ENCODE peak calls at places on chromosomes 3 and 15, in seven cellular contexts. N is mesendoderm, C is H1, B is neuronal stem cell, R is mesenchymal stem cell, Q is H9, G is trophoblast cell. X is an unnamed sample.
A peak's percentile ranks its signal among the peaks of the same experiment; 100 is the strongest.

GRCh38 chr15:75042730-75043508 is 19.5 kb downstream of the PPCDC start:
- DNase-seq in N (peak; percentile 63), C (peak; percentile 73), B (no peak), R (peak; percentile 85), Q (peak; percentile 73), G (peak; percentile 91), X (peak; percentile 64)

GRCh38 chr3:153756816-153757215 is 364.4 kb upstream of the ARHGEF26 start:
- DNase-seq in N (no peak), C (no peak), B (no peak), R (no peak), Q (no peak), G (no peak), X (no peak)

GRCh38 chr3:170717410-170718402 is 131.8 kb upstream of the SLC7A14 start:
- DNase-seq in N (no peak), C (no peak), B (no peak), R (peak; percentile 58), Q (no peak), G (peak; percentile 51), X (peak; percentile 64)

GRCh38 chr3:124620600-124621063 is 109.6 kb upstream of the UMPS start:
- DNase-seq in N (peak; percentile 91), C (no peak), B (no peak), R (peak; percentile 53), Q (no peak), G (peak; percentile 37), X (peak; percentile 26)

GRCh38 chr3:53350652-53351051 is 3.3 kb upstream of the DCP1A start:
- DNase-seq in N (peak; percentile 83), C (peak; percentile 43), B (no peak), R (peak; percentile 73), Q (peak; percentile 41), G (peak; percentile 78), X (peak; percentile 18)

GRCh38 chr3:188707396-188708288 is 464.1 kb upstream of the TPRG1 start:
- DNase-seq in N (no peak), C (no peak), B (no peak), R (no peak), Q (no peak), G (no peak), X (peak; percentile 25)

GRCh38 chr15:73560501-73561117 is 72.6 kb downstream of the NPTN start:
- DNase-seq in N (peak; percentile 63), C (no peak), B (no peak), R (peak; percentile 83), Q (no peak), G (peak; percentile 86), X (peak; percentile 84)

GRCh38 chr15:37101634-37102314 is 1.4 kb upstream of the MEIS2 start:
- DNase-seq in N (peak; percentile 55), C (peak; percentile 87), B (peak; percentile 48), R (peak; percentile 88), Q (peak; percentile 83), G (peak; percentile 85), X (peak; percentile 70)

GRCh38 chr15:35166730-35167359 is 81.8 kb upstream of the NANOGP8 start:
- DNase-seq in N (peak; percentile 92), C (no peak), B (no peak), R (peak; percentile 27), Q (no peak), G (peak; percentile 10), X (peak; percentile 47)

GRCh38 chr3:101154386-101154785 is 161.2 kb upstream of the ABI3BP start:
- DNase-seq in N (no peak), C (no peak), B (no peak), R (no peak), Q (no peak), G (no peak), X (no peak)

GRCh38 chr3:180036678-180037455 is at the start of gene PEX5L:
- DNase-seq in N (peak; percentile 87), C (peak; percentile 91), B (peak; percentile 83), R (peak; percentile 39), Q (peak; percentile 87), G (peak; percentile 51), X (peak; percentile 15)

GRCh38 chr15:68637755-68638405 is 59.1 kb downstream of the CORO2B start:
- DNase-seq in N (no peak), C (no peak), B (no peak), R (peak; percentile 61), Q (no peak), G (no peak), X (peak; percentile 48)

GRCh38 chr15:62739507-62739906 is 303.0 kb upstream of the TPM1 start:
- DNase-seq in N (peak; percentile 81), C (no peak), B (no peak), R (peak; percentile 10), Q (no peak), G (peak; percentile 92), X (peak; percentile 86)

GRCh38 chr3:134665243-134665642 is 14.4 kb upstream of the KY start:
- DNase-seq in N (no peak), C (no peak), B (no peak), R (no peak), Q (no peak), G (no peak), X (no peak)

GRCh38 chr15:101010781-101011180 is 91.6 kb downstream of the LRRK1 start:
- DNase-seq in N (no peak), C (peak; percentile 33), B (no peak), R (no peak), Q (peak; percentile 30), G (no peak), X (no peak)

GRCh38 chr3:52518723-52519444 is 14.8 kb downstream of the NT5DC2 start:
- DNase-seq in N (peak; percentile 45), C (peak; percentile 84), B (no peak), R (peak; percentile 18), Q (peak; percentile 84), G (peak; percentile 30), X (no peak)

GRCh38 chr3:74750901-74751300 is 136.4 kb upstream of the CNTN3 start:
- DNase-seq in N (no peak), C (no peak), B (no peak), R (no peak), Q (no peak), G (no peak), X (no peak)

GRCh38 chr3:168250415-168250861 is 154.7 kb upstream of the GOLIM4 start:
- DNase-seq in N (peak; percentile 57), C (no peak), B (peak; percentile 26), R (peak; percentile 13), Q (no peak), G (no peak), X (peak; percentile 6)

GRCh38 chr3:141104151-141104741 is 53.1 kb downstream of the SPSB4 start:
- DNase-seq in N (peak; percentile 53), C (no peak), B (no peak), R (no peak), Q (no peak), G (no peak), X (no peak)

GRCh38 chr3:16482770-16483531 is 30.5 kb downstream of the RFTN1 start:
- DNase-seq in N (peak; percentile 68), C (peak; percentile 55), B (no peak), R (peak; percentile 48), Q (peak; percentile 75), G (no peak), X (peak; percentile 39)

GRCh38 chr3:13146643-13147143 is 73.5 kb upstream of the IQSEC1 start:
- DNase-seq in N (no peak), C (no peak), B (no peak), R (no peak), Q (no peak), G (no peak), X (no peak)

GRCh38 chr3:98563661-98564281 is 29.6 kb downstream of the CPOX start:
- DNase-seq in N (no peak), C (no peak), B (no peak), R (peak; percentile 88), Q (no peak), G (peak; percentile 7), X (peak; percentile 61)

GRCh38 chr3:109257269-109257668 is 59.0 kb downstream of the DPPA2 start:
- DNase-seq in N (no peak), C (no peak), B (no peak), R (peak; percentile 96), Q (no peak), G (peak; percentile 90), X (peak; percentile 43)

GRCh38 chr3:31777887-31778286 is 203.2 kb downstream of the OSBPL10 start:
- DNase-seq in N (no peak), C (no peak), B (no peak), R (no peak), Q (no peak), G (peak; percentile 68), X (no peak)

GRCh38 chr3:31776016-31776415 is 205.0 kb downstream of the OSBPL10 start:
- DNase-seq in N (no peak), C (no peak), B (no peak), R (no peak), Q (no peak), G (no peak), X (no peak)

GRCh38 chr3:31772781-31773180 is 208.3 kb downstream of the OSBPL10 start:
- DNase-seq in N (no peak), C (no peak), B (no peak), R (no peak), Q (no peak), G (no peak), X (no peak)

GRCh38 chr3:31777092-31777491 is 204.0 kb downstream of the OSBPL10 start:
- DNase-seq in N (no peak), C (no peak), B (no peak), R (no peak), Q (no peak), G (no peak), X (peak; percentile 23)

DNA sequence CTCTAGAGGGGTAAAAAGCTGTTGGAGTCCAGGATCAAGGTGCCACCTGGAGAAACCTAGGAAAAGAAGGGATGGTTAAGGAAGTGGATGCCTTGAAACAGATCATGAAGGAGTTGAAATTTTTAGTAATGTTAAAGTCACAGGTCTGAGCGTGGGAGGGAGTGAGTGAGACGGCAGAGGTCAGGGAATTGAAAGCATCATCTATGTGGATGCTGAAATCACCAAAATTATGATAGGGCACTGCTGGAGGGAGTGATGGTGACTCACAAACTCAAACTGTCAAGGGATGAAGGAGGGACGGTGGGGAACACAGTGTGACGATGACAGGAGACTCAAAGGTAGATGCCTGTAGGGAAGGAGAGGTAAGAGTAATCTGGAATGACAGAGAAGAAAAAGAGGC is 205.7 kb downstream of the OSBPL10 start:
- DNase-seq in N (no peak), C (peak; percentile 26), B (no peak), R (no peak), Q (no peak), G (no peak), X (no peak)
- H3K23ac ChIP-seq in N (no peak overlapping the region), C (no peak overlapping the region), B (no peak overlapping the region), R (no peak overlapping the region), Q (no peak overlapping the region), G (no peak overlapping the region), X (no peak overlapping the region)

DNA sequence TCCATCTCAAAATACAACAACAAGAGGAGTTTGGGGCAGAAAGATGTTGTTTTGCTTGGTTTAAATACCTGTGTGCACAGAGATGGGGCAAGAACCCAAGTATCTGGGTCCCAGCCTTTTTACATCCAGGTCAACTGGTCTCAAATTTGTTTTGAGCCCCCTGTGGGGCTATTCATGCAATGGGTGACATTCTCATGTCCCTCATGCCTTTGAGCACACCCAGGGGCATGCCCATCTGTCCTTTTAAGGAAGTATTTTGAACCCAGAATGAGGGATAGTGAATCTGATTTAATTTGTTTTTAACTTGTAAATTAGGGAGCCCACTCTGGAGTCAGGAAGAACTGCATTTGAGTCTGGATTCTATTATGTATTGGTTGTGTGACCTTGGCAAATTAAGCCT is 14.8 kb downstream of the ABCF3 start:
- DNase-seq in N (no peak), C (no peak), B (no peak), R (no peak), Q (no peak), G (no peak), X (no peak)
- H3K23ac ChIP-seq in N (no peak overlapping the region), C (no peak overlapping the region), B (no peak overlapping the region), R (no peak overlapping the region), Q (no peak overlapping the region), G (no peak overlapping the region), X (no peak overlapping the region)

GRCh38 chr3:66011098-66011655 is 27.5 kb downstream of the MAGI1 start:
- DNase-seq in N (peak; percentile 35), C (no peak), B (no peak), R (no peak), Q (no peak), G (peak; percentile 38), X (no peak)
- H3K23ac ChIP-seq in N (no peak overlapping the region), C (no peak overlapping the region), B (no peak overlapping the region), R (no peak overlapping the region), Q (no peak overlapping the region), G (no peak overlapping the region), X (no peak overlapping the region)

GRCh38 chr15:44495562-44495961 is 41.4 kb upstream of the EIF3J start:
- DNase-seq in N (no peak), C (no peak), B (no peak), R (no peak), Q (no peak), G (no peak), X (no peak)
- H3K23ac ChIP-seq in N (no peak overlapping the region), C (no peak overlapping the region), B (no peak overlapping the region), R (no peak overlapping the region), Q (no peak overlapping the region), G (no peak overlapping the region), X (no peak overlapping the region)